ENCODE peak calls at places on chromosomes 12 and 14, in nine cellular contexts. One of them, this sample, is unnamed.

GRCh38 chr14:77509366-77509765 is 10.8 kb upstream of the ISM2 start:
- DNase-seq in mucosa of descending colon: no peak
- DNase-seq in CD4-positive, alpha-beta T cell: no peak
- DNase-seq in neural progenitor cell: no peak
- DNase-seq in lower lobe of right lung: no peak
- DNase-seq in astrocyte: no peak
- DNase-seq in choroid plexus epithelial cell: no peak
- DNase-seq in MCF 10A: no peak
- DNase-seq in dorsolateral prefrontal cortex: no peak
- DNase-seq in this sample: no peak

GRCh38 chr12:40561395-40561966 is 130.8 kb upstream of the CNTN1 start:
- DNase-seq in mucosa of descending colon: no peak
- DNase-seq in lower lobe of right lung: no peak
- DNase-seq in CD4-positive, alpha-beta T cell: no peak
- DNase-seq in MCF 10A: no peak
- DNase-seq in choroid plexus epithelial cell: no peak
- DNase-seq in neural progenitor cell: no peak
- DNase-seq in astrocyte: no peak
- DNase-seq in dorsolateral prefrontal cortex: no peak
- DNase-seq in this sample: no peak

GRCh38 chr12:122203301-122203967 is at the start of gene B3GNT4:
- DNase-seq in mucosa of descending colon: peak
- DNase-seq in MCF 10A: peak
- DNase-seq in neural progenitor cell: peak
- DNase-seq in astrocyte: peak
- DNase-seq in lower lobe of right lung: peak
- DNase-seq in choroid plexus epithelial cell: peak
- DNase-seq in dorsolateral prefrontal cortex: peak
- DNase-seq in CD4-positive, alpha-beta T cell: peak
- DNase-seq in this sample: peak

GRCh38 chr12:53207042-53207441 is at the start of gene ITGB7:
- DNase-seq in mucosa of descending colon: peak
- DNase-seq in CD4-positive, alpha-beta T cell: peak
- DNase-seq in MCF 10A: no peak
- DNase-seq in astrocyte: no peak
- DNase-seq in lower lobe of right lung: no peak
- DNase-seq in neural progenitor cell: no peak
- DNase-seq in choroid plexus epithelial cell: no peak
- DNase-seq in dorsolateral prefrontal cortex: no peak
- DNase-seq in this sample: peak

GRCh38 chr12:66409195-66409871 is 107.0 kb downstream of the HELB start:
- DNase-seq in dorsolateral prefrontal cortex: no peak
- DNase-seq in lower lobe of right lung: no peak
- DNase-seq in mucosa of descending colon: no peak
- DNase-seq in neural progenitor cell: peak
- DNase-seq in CD4-positive, alpha-beta T cell: peak
- DNase-seq in astrocyte: peak
- DNase-seq in MCF 10A: peak
- DNase-seq in choroid plexus epithelial cell: peak
- DNase-seq in this sample: no peak

GRCh38 chr12:106753526-106753925 is 21.0 kb upstream of the RIC8B start:
- DNase-seq in neural progenitor cell: no peak
- DNase-seq in mucosa of descending colon: no peak
- DNase-seq in dorsolateral prefrontal cortex: no peak
- DNase-seq in choroid plexus epithelial cell: no peak
- DNase-seq in MCF 10A: no peak
- DNase-seq in lower lobe of right lung: no peak
- DNase-seq in CD4-positive, alpha-beta T cell: peak
- DNase-seq in astrocyte: no peak
- DNase-seq in this sample: peak

GRCh38 chr14:95891742-95892141 is 15.1 kb downstream of the TUNAR start:
- DNase-seq in astrocyte: peak
- DNase-seq in lower lobe of right lung: no peak
- DNase-seq in CD4-positive, alpha-beta T cell: no peak
- DNase-seq in mucosa of descending colon: no peak
- DNase-seq in neural progenitor cell: no peak
- DNase-seq in MCF 10A: peak
- DNase-seq in dorsolateral prefrontal cortex: no peak
- DNase-seq in choroid plexus epithelial cell: no peak
- DNase-seq in this sample: no peak

GRCh38 chr14:52650774-52651173 is 44.6 kb downstream of the ERO1A start:
- DNase-seq in dorsolateral prefrontal cortex: no peak
- DNase-seq in mucosa of descending colon: no peak
- DNase-seq in choroid plexus epithelial cell: peak
- DNase-seq in astrocyte: no peak
- DNase-seq in MCF 10A: no peak
- DNase-seq in neural progenitor cell: peak
- DNase-seq in CD4-positive, alpha-beta T cell: no peak
- DNase-seq in lower lobe of right lung: no peak
- DNase-seq in this sample: no peak

GRCh38 chr14:95052016-95052585 is 105.2 kb downstream of the DICER1 start:
- DNase-seq in MCF 10A: no peak
- DNase-seq in lower lobe of right lung: no peak
- DNase-seq in mucosa of descending colon: no peak
- DNase-seq in dorsolateral prefrontal cortex: no peak
- DNase-seq in neural progenitor cell: no peak
- DNase-seq in astrocyte: no peak
- DNase-seq in CD4-positive, alpha-beta T cell: no peak
- DNase-seq in choroid plexus epithelial cell: no peak
- DNase-seq in this sample: no peak

GRCh38 chr12:6554990-6555691 is 701 bp downstream of the IFFO1 start:
- DNase-seq in CD4-positive, alpha-beta T cell: no peak
- DNase-seq in MCF 10A: no peak
- DNase-seq in mucosa of descending colon: no peak
- DNase-seq in lower lobe of right lung: no peak
- DNase-seq in choroid plexus epithelial cell: no peak
- DNase-seq in astrocyte: no peak
- DNase-seq in dorsolateral prefrontal cortex: peak
- DNase-seq in neural progenitor cell: peak
- DNase-seq in this sample: no peak

GRCh38 chr14:67263499-67264149 is 22.4 kb downstream of the PALS1 start:
- DNase-seq in lower lobe of right lung: no peak
- DNase-seq in astrocyte: peak
- DNase-seq in CD4-positive, alpha-beta T cell: no peak
- DNase-seq in dorsolateral prefrontal cortex: no peak
- DNase-seq in mucosa of descending colon: no peak
- DNase-seq in MCF 10A: peak
- DNase-seq in neural progenitor cell: no peak
- DNase-seq in choroid plexus epithelial cell: peak
- DNase-seq in this sample: no peak

GRCh38 chr14:88856786-88857366 is 32.4 kb downstream of the TTC8 start:
- DNase-seq in MCF 10A: no peak
- DNase-seq in lower lobe of right lung: no peak
- DNase-seq in dorsolateral prefrontal cortex: no peak
- DNase-seq in mucosa of descending colon: no peak
- DNase-seq in astrocyte: peak
- DNase-seq in choroid plexus epithelial cell: peak
- DNase-seq in neural progenitor cell: no peak
- DNase-seq in CD4-positive, alpha-beta T cell: no peak
- DNase-seq in this sample: no peak

GRCh38 chr12:121792607-121793500 is 634 bp downstream of the RHOF start:
- DNase-seq in choroid plexus epithelial cell: no peak
- DNase-seq in dorsolateral prefrontal cortex: no peak
- DNase-seq in MCF 10A: peak
- DNase-seq in astrocyte: no peak
- DNase-seq in mucosa of descending colon: peak
- DNase-seq in CD4-positive, alpha-beta T cell: no peak
- DNase-seq in lower lobe of right lung: peak
- DNase-seq in neural progenitor cell: no peak
- DNase-seq in this sample: peak

GRCh38 chr14:34450542-34450915 is 11.5 kb downstream of the SPTSSA start:
- DNase-seq in astrocyte: no peak
- DNase-seq in dorsolateral prefrontal cortex: no peak
- DNase-seq in lower lobe of right lung: no peak
- DNase-seq in choroid plexus epithelial cell: peak
- DNase-seq in MCF 10A: no peak
- DNase-seq in mucosa of descending colon: no peak
- DNase-seq in neural progenitor cell: no peak
- DNase-seq in CD4-positive, alpha-beta T cell: no peak
- DNase-seq in this sample: no peak

GRCh38 chr12:123089125-123089524 is 61.8 kb downstream of the PITPNM2 start:
- DNase-seq in MCF 10A: no peak
- DNase-seq in CD4-positive, alpha-beta T cell: no peak
- DNase-seq in lower lobe of right lung: no peak
- DNase-seq in mucosa of descending colon: no peak
- DNase-seq in dorsolateral prefrontal cortex: no peak
- DNase-seq in choroid plexus epithelial cell: no peak
- DNase-seq in neural progenitor cell: no peak
- DNase-seq in astrocyte: no peak
- DNase-seq in this sample: no peak

GRCh38 chr12:129909051-129910020 is 5.5 kb upstream of the TMEM132D start:
- DNase-seq in MCF 10A: no peak
- DNase-seq in lower lobe of right lung: no peak
- DNase-seq in choroid plexus epithelial cell: no peak
- DNase-seq in dorsolateral prefrontal cortex: no peak
- DNase-seq in astrocyte: no peak
- DNase-seq in mucosa of descending colon: no peak
- DNase-seq in neural progenitor cell: no peak
- DNase-seq in CD4-positive, alpha-beta T cell: no peak
- DNase-seq in this sample: no peak

DNA sequence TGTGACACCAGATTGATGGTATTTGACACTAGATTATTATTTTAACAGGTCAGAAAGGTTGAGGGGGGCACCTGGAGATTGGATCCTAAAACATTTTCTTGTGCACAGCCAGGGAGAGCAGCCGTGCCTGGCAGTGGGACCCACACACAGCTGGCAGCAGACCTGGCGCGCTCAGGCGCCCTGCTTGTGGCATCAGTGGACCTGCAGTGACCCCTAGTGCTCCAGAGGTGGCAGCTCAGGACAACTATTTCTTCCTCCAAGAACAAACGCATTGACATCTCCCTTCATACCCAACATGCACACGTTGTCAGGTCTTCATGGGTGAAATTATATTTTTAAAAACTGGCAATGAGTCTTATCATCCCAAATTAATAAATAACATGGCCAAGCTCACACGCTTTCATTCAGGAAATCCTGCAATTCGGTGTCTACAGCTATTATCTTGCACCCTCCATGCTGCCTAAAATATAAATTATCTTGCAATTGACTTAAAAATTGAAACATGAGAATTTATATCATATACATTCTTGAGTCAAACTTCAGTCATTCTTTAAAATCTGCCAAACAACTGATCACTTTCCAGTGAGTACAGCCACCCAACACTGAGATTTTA is 7.7 kb upstream of the TMEM132D start:
- DNase-seq in lower lobe of right lung: peak
- DNase-seq in dorsolateral prefrontal cortex: peak
- DNase-seq in CD4-positive, alpha-beta T cell: no peak
- DNase-seq in mucosa of descending colon: peak
- DNase-seq in astrocyte: peak
- DNase-seq in choroid plexus epithelial cell: peak
- DNase-seq in MCF 10A: peak
- DNase-seq in neural progenitor cell: peak
- DNase-seq in this sample: no peak
- TF ChIP-seq CTCF in lower lobe of right lung: peak
- TF ChIP-seq CTCF in dorsolateral prefrontal cortex: peak
- TF ChIP-seq CTCF in CD4-positive, alpha-beta T cell: peak
- TF ChIP-seq CTCF in mucosa of descending colon: peak
- TF ChIP-seq CTCF in astrocyte: peak
- TF ChIP-seq CTCF in choroid plexus epithelial cell: peak
- TF ChIP-seq CTCF in MCF 10A: peak
- TF ChIP-seq CTCF in neural progenitor cell: peak
- TF ChIP-seq CTCF in this sample: no peak

GRCh38 chr12:58171914-58172313 is 230.5 kb downstream of the ATP23 start:
- DNase-seq in astrocyte: peak
- DNase-seq in lower lobe of right lung: no peak
- DNase-seq in choroid plexus epithelial cell: peak
- DNase-seq in dorsolateral prefrontal cortex: no peak
- DNase-seq in CD4-positive, alpha-beta T cell: no peak
- DNase-seq in MCF 10A: no peak
- DNase-seq in neural progenitor cell: no peak
- DNase-seq in mucosa of descending colon: no peak
- DNase-seq in this sample: no peak

GRCh38 chr12:58172433-58173073 is 231.2 kb downstream of the ATP23 start:
- DNase-seq in CD4-positive, alpha-beta T cell: no peak
- DNase-seq in dorsolateral prefrontal cortex: no peak
- DNase-seq in MCF 10A: no peak
- DNase-seq in astrocyte: no peak
- DNase-seq in choroid plexus epithelial cell: no peak
- DNase-seq in neural progenitor cell: no peak
- DNase-seq in lower lobe of right lung: no peak
- DNase-seq in mucosa of descending colon: no peak
- DNase-seq in this sample: no peak

GRCh38 chr12:58174316-58174715 is 232.9 kb downstream of the ATP23 start:
- DNase-seq in lower lobe of right lung: no peak
- DNase-seq in astrocyte: no peak
- DNase-seq in mucosa of descending colon: no peak
- DNase-seq in CD4-positive, alpha-beta T cell: no peak
- DNase-seq in neural progenitor cell: no peak
- DNase-seq in choroid plexus epithelial cell: peak
- DNase-seq in dorsolateral prefrontal cortex: no peak
- DNase-seq in MCF 10A: no peak
- DNase-seq in this sample: no peak

GRCh38 chr12:58177366-58177765 is 236.0 kb downstream of the ATP23 start:
- DNase-seq in lower lobe of right lung: no peak
- DNase-seq in dorsolateral prefrontal cortex: no peak
- DNase-seq in mucosa of descending colon: no peak
- DNase-seq in neural progenitor cell: no peak
- DNase-seq in CD4-positive, alpha-beta T cell: no peak
- DNase-seq in MCF 10A: no peak
- DNase-seq in choroid plexus epithelial cell: no peak
- DNase-seq in astrocyte: no peak
- DNase-seq in this sample: no peak

GRCh38 chr12:58176296-58176869 is 235.0 kb downstream of the ATP23 start:
- DNase-seq in CD4-positive, alpha-beta T cell: no peak
- DNase-seq in astrocyte: peak
- DNase-seq in choroid plexus epithelial cell: peak
- DNase-seq in dorsolateral prefrontal cortex: no peak
- DNase-seq in neural progenitor cell: peak
- DNase-seq in lower lobe of right lung: no peak
- DNase-seq in mucosa of descending colon: peak
- DNase-seq in MCF 10A: peak
- DNase-seq in this sample: no peak
- TF ChIP-seq CTCF in CD4-positive, alpha-beta T cell: no peak
- TF ChIP-seq CTCF in astrocyte: peak
- TF ChIP-seq CTCF in choroid plexus epithelial cell: peak
- TF ChIP-seq CTCF in dorsolateral prefrontal cortex: peak
- TF ChIP-seq CTCF in neural progenitor cell: peak
- TF ChIP-seq CTCF in lower lobe of right lung: peak
- TF ChIP-seq CTCF in mucosa of descending colon: peak
- TF ChIP-seq CTCF in MCF 10A: no peak
- TF ChIP-seq CTCF in this sample: no peak

GRCh38 chr12:39144613-39145061 is 239.2 kb upstream of the CPNE8 start:
- DNase-seq in dorsolateral prefrontal cortex: no peak
- DNase-seq in choroid plexus epithelial cell: no peak
- DNase-seq in CD4-positive, alpha-beta T cell: no peak
- DNase-seq in astrocyte: no peak
- DNase-seq in mucosa of descending colon: no peak
- DNase-seq in lower lobe of right lung: no peak
- DNase-seq in neural progenitor cell: no peak
- DNase-seq in MCF 10A: no peak
- DNase-seq in this sample: no peak

GRCh38 chr12:39145175-39145999 is 240.0 kb upstream of the CPNE8 start:
- DNase-seq in lower lobe of right lung: peak
- DNase-seq in CD4-positive, alpha-beta T cell: no peak
- DNase-seq in astrocyte: no peak
- DNase-seq in neural progenitor cell: peak
- DNase-seq in dorsolateral prefrontal cortex: peak
- DNase-seq in choroid plexus epithelial cell: peak
- DNase-seq in mucosa of descending colon: peak
- DNase-seq in MCF 10A: peak
- DNase-seq in this sample: no peak
- TF ChIP-seq CTCF in lower lobe of right lung: peak
- TF ChIP-seq CTCF in CD4-positive, alpha-beta T cell: no peak
- TF ChIP-seq CTCF in astrocyte: peak
- TF ChIP-seq CTCF in neural progenitor cell: peak
- TF ChIP-seq CTCF in dorsolateral prefrontal cortex: peak
- TF ChIP-seq CTCF in choroid plexus epithelial cell: peak
- TF ChIP-seq CTCF in mucosa of descending colon: peak
- TF ChIP-seq CTCF in MCF 10A: peak
- TF ChIP-seq CTCF in this sample: no peak

GRCh38 chr12:47739959-47740358 is 14.7 kb upstream of the ENDOU start:
- DNase-seq in neural progenitor cell: no peak
- DNase-seq in lower lobe of right lung: no peak
- DNase-seq in dorsolateral prefrontal cortex: no peak
- DNase-seq in astrocyte: no peak
- DNase-seq in mucosa of descending colon: peak
- DNase-seq in MCF 10A: no peak
- DNase-seq in CD4-positive, alpha-beta T cell: no peak
- DNase-seq in choroid plexus epithelial cell: no peak
- DNase-seq in this sample: no peak
- TF ChIP-seq CTCF in neural progenitor cell: no peak
- TF ChIP-seq CTCF in lower lobe of right lung: no peak
- TF ChIP-seq CTCF in dorsolateral prefrontal cortex: no peak
- TF ChIP-seq CTCF in astrocyte: no peak
- TF ChIP-seq CTCF in mucosa of descending colon: no peak
- TF ChIP-seq CTCF in MCF 10A: no peak
- TF ChIP-seq CTCF in CD4-positive, alpha-beta T cell: no peak
- TF ChIP-seq CTCF in choroid plexus epithelial cell: no peak
- TF ChIP-seq CTCF in this sample: no peak